ENCODE peak calls at places on chromosomes 2 and 18, in nine cellular contexts. One of them, this sample, is unnamed.

GRCh38 chr18:25533088-25533676 is 181.2 kb upstream of the ZNF521 start:
- DNase-seq in psoas muscle: no peak
- DNase-seq in OCI-LY7: peak
- DNase-seq in LNCaP clone FGC: no peak
- DNase-seq in kidney epithelial cell: no peak
- DNase-seq in NB4: no peak
- DNase-seq in AG04450: no peak
- DNase-seq in Karpas-422: no peak
- DNase-seq in NT2/D1: no peak
- DNase-seq in this sample: no peak

GRCh38 chr2:176997074-176997791 is 215.4 kb upstream of the HNRNPA3 start:
- DNase-seq in NB4: peak
- DNase-seq in OCI-LY7: no peak
- DNase-seq in AG04450: peak
- DNase-seq in psoas muscle: no peak
- DNase-seq in kidney epithelial cell: peak
- DNase-seq in LNCaP clone FGC: no peak
- DNase-seq in NT2/D1: no peak
- DNase-seq in Karpas-422: no peak
- DNase-seq in this sample: no peak

GRCh38 chr2:197846789-197847188 is 42.4 kb downstream of the PLCL1 start:
- DNase-seq in kidney epithelial cell: no peak
- DNase-seq in NT2/D1: no peak
- DNase-seq in NB4: no peak
- DNase-seq in LNCaP clone FGC: no peak
- DNase-seq in psoas muscle: no peak
- DNase-seq in Karpas-422: no peak
- DNase-seq in OCI-LY7: no peak
- DNase-seq in AG04450: peak
- DNase-seq in this sample: no peak

GRCh38 chr2:177429688-177430325 is 37.2 kb downstream of the AGPS start:
- DNase-seq in psoas muscle: no peak
- DNase-seq in OCI-LY7: no peak
- DNase-seq in NT2/D1: no peak
- DNase-seq in NB4: no peak
- DNase-seq in kidney epithelial cell: peak
- DNase-seq in Karpas-422: no peak
- DNase-seq in LNCaP clone FGC: no peak
- DNase-seq in AG04450: peak
- DNase-seq in this sample: no peak

GRCh38 chr2:159128191-159128590 is 158.3 kb downstream of the WDSUB1 start:
- DNase-seq in Karpas-422: no peak
- DNase-seq in AG04450: no peak
- DNase-seq in kidney epithelial cell: no peak
- DNase-seq in NB4: no peak
- DNase-seq in psoas muscle: no peak
- DNase-seq in NT2/D1: no peak
- DNase-seq in LNCaP clone FGC: no peak
- DNase-seq in OCI-LY7: no peak
- DNase-seq in this sample: no peak

GRCh38 chr2:207042155-207042554 is 102.8 kb downstream of the CPO start:
- DNase-seq in NB4: no peak
- DNase-seq in psoas muscle: no peak
- DNase-seq in OCI-LY7: no peak
- DNase-seq in LNCaP clone FGC: no peak
- DNase-seq in NT2/D1: no peak
- DNase-seq in Karpas-422: no peak
- DNase-seq in AG04450: peak
- DNase-seq in kidney epithelial cell: no peak
- DNase-seq in this sample: no peak

GRCh38 chr2:239326831-239327535 is 73.8 kb downstream of the HDAC4 start:
- DNase-seq in AG04450: no peak
- DNase-seq in Karpas-422: no peak
- DNase-seq in NB4: peak
- DNase-seq in kidney epithelial cell: peak
- DNase-seq in OCI-LY7: no peak
- DNase-seq in psoas muscle: peak
- DNase-seq in LNCaP clone FGC: no peak
- DNase-seq in NT2/D1: no peak
- DNase-seq in this sample: no peak

GRCh38 chr2:23669413-23670244 is 257.3 kb downstream of the ATAD2B start:
- DNase-seq in psoas muscle: peak
- DNase-seq in AG04450: no peak
- DNase-seq in NB4: no peak
- DNase-seq in LNCaP clone FGC: peak
- DNase-seq in Karpas-422: no peak
- DNase-seq in OCI-LY7: no peak
- DNase-seq in kidney epithelial cell: peak
- DNase-seq in NT2/D1: no peak
- DNase-seq in this sample: peak

GRCh38 chr2:226446406-226447001 is 353.1 kb downstream of the IRS1 start:
- DNase-seq in OCI-LY7: no peak
- DNase-seq in psoas muscle: no peak
- DNase-seq in NB4: no peak
- DNase-seq in AG04450: no peak
- DNase-seq in NT2/D1: no peak
- DNase-seq in kidney epithelial cell: no peak
- DNase-seq in Karpas-422: no peak
- DNase-seq in LNCaP clone FGC: no peak
- DNase-seq in this sample: no peak

DNA sequence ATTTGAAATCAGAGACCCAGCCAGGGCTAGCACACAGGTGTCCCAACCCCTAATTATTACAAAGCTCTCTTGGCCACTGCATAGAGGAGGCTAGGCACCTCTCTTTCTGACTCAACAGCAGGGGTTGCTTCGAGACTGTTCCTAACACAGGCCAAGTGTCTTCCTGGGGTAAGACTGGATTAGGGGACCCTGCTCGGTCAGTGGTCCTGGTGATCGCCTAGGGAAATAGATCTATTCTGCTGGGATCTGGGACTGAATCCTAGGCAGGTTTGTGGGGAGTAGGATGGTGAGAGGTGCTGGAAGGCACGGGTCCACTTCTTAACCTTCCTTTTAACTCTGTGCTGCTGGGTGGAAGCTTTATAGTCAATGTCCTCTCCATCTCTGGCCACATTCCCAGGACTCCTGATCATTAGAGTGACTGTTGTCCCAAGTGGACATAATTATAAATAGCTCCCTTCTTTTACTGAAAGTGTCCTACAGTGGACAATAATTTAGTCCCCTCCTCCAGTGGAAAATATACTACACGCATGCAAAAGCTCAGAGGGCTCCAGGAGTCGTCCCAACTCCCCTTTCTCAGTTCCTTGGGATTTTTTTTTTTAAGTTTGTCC is 1.4 kb upstream of the TRIB2 start:
- DNase-seq in psoas muscle: no peak
- DNase-seq in NT2/D1: no peak
- DNase-seq in OCI-LY7: no peak
- DNase-seq in Karpas-422: no peak
- DNase-seq in LNCaP clone FGC: no peak
- DNase-seq in AG04450: no peak
- DNase-seq in kidney epithelial cell: no peak
- DNase-seq in NB4: no peak
- DNase-seq in this sample: no peak
- H3K4me3 ChIP-seq in psoas muscle: peak
- H3K4me3 ChIP-seq in NT2/D1: peak
- H3K4me3 ChIP-seq in OCI-LY7: peak
- H3K4me3 ChIP-seq in Karpas-422: peak
- H3K4me3 ChIP-seq in LNCaP clone FGC: no peak
- H3K4me3 ChIP-seq in AG04450: peak
- H3K4me3 ChIP-seq in kidney epithelial cell: no peak
- H3K4me3 ChIP-seq in NB4: peak
- H3K4me3 ChIP-seq in this sample: peak

GRCh38 chr2:129678751-129679150 is 300.7 kb upstream of the RAB6C start:
- DNase-seq in psoas muscle: no peak
- DNase-seq in AG04450: no peak
- DNase-seq in LNCaP clone FGC: no peak
- DNase-seq in NB4: no peak
- DNase-seq in Karpas-422: no peak
- DNase-seq in kidney epithelial cell: no peak
- DNase-seq in NT2/D1: no peak
- DNase-seq in OCI-LY7: no peak
- DNase-seq in this sample: no peak

GRCh38 chr2:129673234-129673633 is 306.2 kb upstream of the RAB6C start:
- DNase-seq in OCI-LY7: no peak
- DNase-seq in kidney epithelial cell: no peak
- DNase-seq in NT2/D1: no peak
- DNase-seq in AG04450: no peak
- DNase-seq in NB4: no peak
- DNase-seq in LNCaP clone FGC: no peak
- DNase-seq in Karpas-422: no peak
- DNase-seq in psoas muscle: no peak
- DNase-seq in this sample: no peak

GRCh38 chr2:129673881-129674513 is 305.5 kb upstream of the RAB6C start:
- DNase-seq in AG04450: no peak
- DNase-seq in kidney epithelial cell: no peak
- DNase-seq in NB4: no peak
- DNase-seq in Karpas-422: peak
- DNase-seq in LNCaP clone FGC: no peak
- DNase-seq in NT2/D1: no peak
- DNase-seq in psoas muscle: no peak
- DNase-seq in OCI-LY7: no peak
- DNase-seq in this sample: no peak
- H3K4me3 ChIP-seq in AG04450: no peak
- H3K4me3 ChIP-seq in kidney epithelial cell: no peak
- H3K4me3 ChIP-seq in NB4: no peak
- H3K4me3 ChIP-seq in Karpas-422: no peak
- H3K4me3 ChIP-seq in LNCaP clone FGC: no peak
- H3K4me3 ChIP-seq in NT2/D1: no peak
- H3K4me3 ChIP-seq in psoas muscle: no peak
- H3K4me3 ChIP-seq in OCI-LY7: no peak
- H3K4me3 ChIP-seq in this sample: no peak

GRCh38 chr18:76346490-76347130 is 148.4 kb downstream of the ZNF516 start:
- DNase-seq in kidney epithelial cell: no peak
- DNase-seq in NB4: no peak
- DNase-seq in psoas muscle: no peak
- DNase-seq in OCI-LY7: no peak
- DNase-seq in Karpas-422: no peak
- DNase-seq in LNCaP clone FGC: no peak
- DNase-seq in NT2/D1: no peak
- DNase-seq in AG04450: no peak
- DNase-seq in this sample: no peak

GRCh38 chr18:76350134-76351025 is 144.7 kb downstream of the ZNF516 start:
- DNase-seq in AG04450: no peak
- DNase-seq in psoas muscle: no peak
- DNase-seq in kidney epithelial cell: no peak
- DNase-seq in NT2/D1: no peak
- DNase-seq in NB4: no peak
- DNase-seq in LNCaP clone FGC: no peak
- DNase-seq in OCI-LY7: no peak
- DNase-seq in Karpas-422: no peak
- DNase-seq in this sample: no peak

GRCh38 chr18:76348267-76349066 is 146.6 kb downstream of the ZNF516 start:
- DNase-seq in Karpas-422: no peak
- DNase-seq in NB4: no peak
- DNase-seq in psoas muscle: no peak
- DNase-seq in AG04450: no peak
- DNase-seq in NT2/D1: no peak
- DNase-seq in LNCaP clone FGC: peak
- DNase-seq in OCI-LY7: no peak
- DNase-seq in kidney epithelial cell: no peak
- DNase-seq in this sample: no peak

GRCh38 chr18:76347341-76347740 is 147.7 kb downstream of the ZNF516 start:
- DNase-seq in LNCaP clone FGC: no peak
- DNase-seq in psoas muscle: no peak
- DNase-seq in OCI-LY7: no peak
- DNase-seq in NB4: no peak
- DNase-seq in Karpas-422: no peak
- DNase-seq in AG04450: no peak
- DNase-seq in NT2/D1: no peak
- DNase-seq in kidney epithelial cell: no peak
- DNase-seq in this sample: no peak

GRCh38 chr18:76349067-76349715 is 145.9 kb downstream of the ZNF516 start:
- DNase-seq in Karpas-422: peak
- DNase-seq in OCI-LY7: peak
- DNase-seq in AG04450: no peak
- DNase-seq in LNCaP clone FGC: peak
- DNase-seq in psoas muscle: peak
- DNase-seq in NT2/D1: peak
- DNase-seq in NB4: peak
- DNase-seq in kidney epithelial cell: peak
- DNase-seq in this sample: no peak
- H3K4me3 ChIP-seq in Karpas-422: no peak
- H3K4me3 ChIP-seq in OCI-LY7: no peak
- H3K4me3 ChIP-seq in AG04450: no peak
- H3K4me3 ChIP-seq in LNCaP clone FGC: peak
- H3K4me3 ChIP-seq in psoas muscle: peak
- H3K4me3 ChIP-seq in NT2/D1: no peak
- H3K4me3 ChIP-seq in NB4: no peak
- H3K4me3 ChIP-seq in kidney epithelial cell: no peak
- H3K4me3 ChIP-seq in this sample: no peak

GRCh38 chr2:43556256-43556655 is 39.6 kb downstream of the THADA start:
- DNase-seq in OCI-LY7: no peak
- DNase-seq in kidney epithelial cell: no peak
- DNase-seq in Karpas-422: no peak
- DNase-seq in psoas muscle: no peak
- DNase-seq in AG04450: no peak
- DNase-seq in NB4: no peak
- DNase-seq in LNCaP clone FGC: no peak
- DNase-seq in NT2/D1: no peak
- DNase-seq in this sample: no peak

GRCh38 chr2:43559391-43560230 is 36.2 kb downstream of the THADA start:
- DNase-seq in OCI-LY7: no peak
- DNase-seq in NB4: no peak
- DNase-seq in kidney epithelial cell: no peak
- DNase-seq in AG04450: no peak
- DNase-seq in Karpas-422: no peak
- DNase-seq in psoas muscle: no peak
- DNase-seq in NT2/D1: no peak
- DNase-seq in LNCaP clone FGC: no peak
- DNase-seq in this sample: no peak

DNA sequence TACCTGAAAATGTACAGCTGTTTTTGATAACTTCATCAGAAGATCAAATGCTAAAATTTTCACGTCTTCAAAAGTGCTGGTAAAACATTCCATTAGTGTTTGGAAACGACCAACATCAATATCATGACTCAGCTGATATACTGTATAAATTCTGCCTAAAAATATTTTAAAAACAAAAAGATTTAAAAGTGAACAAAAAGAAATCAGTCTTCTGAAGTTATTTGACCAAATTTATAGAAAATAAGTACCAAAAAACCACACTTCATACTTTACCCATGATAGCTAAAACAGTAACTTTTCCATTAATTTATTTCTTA is 35.6 kb downstream of the THADA start:
- DNase-seq in psoas muscle: no peak
- DNase-seq in NT2/D1: no peak
- DNase-seq in Karpas-422: no peak
- DNase-seq in kidney epithelial cell: no peak
- DNase-seq in AG04450: no peak
- DNase-seq in LNCaP clone FGC: no peak
- DNase-seq in NB4: no peak
- DNase-seq in OCI-LY7: no peak
- DNase-seq in this sample: no peak
- H3K4me3 ChIP-seq in psoas muscle: no peak
- H3K4me3 ChIP-seq in NT2/D1: no peak
- H3K4me3 ChIP-seq in Karpas-422: no peak
- H3K4me3 ChIP-seq in kidney epithelial cell: no peak
- H3K4me3 ChIP-seq in AG04450: no peak
- H3K4me3 ChIP-seq in LNCaP clone FGC: no peak
- H3K4me3 ChIP-seq in NB4: no peak
- H3K4me3 ChIP-seq in OCI-LY7: no peak
- H3K4me3 ChIP-seq in this sample: no peak

GRCh38 chr18:47251289-47252120 is at the start of gene SKOR2:
- DNase-seq in AG04450: no peak
- DNase-seq in LNCaP clone FGC: no peak
- DNase-seq in NT2/D1: no peak
- DNase-seq in NB4: no peak
- DNase-seq in kidney epithelial cell: no peak
- DNase-seq in OCI-LY7: no peak
- DNase-seq in Karpas-422: no peak
- DNase-seq in psoas muscle: no peak
- DNase-seq in this sample: no peak
- H3K4me3 ChIP-seq in AG04450: no peak
- H3K4me3 ChIP-seq in LNCaP clone FGC: no peak
- H3K4me3 ChIP-seq in NT2/D1: peak
- H3K4me3 ChIP-seq in NB4: no peak
- H3K4me3 ChIP-seq in kidney epithelial cell: no peak
- H3K4me3 ChIP-seq in OCI-LY7: no peak
- H3K4me3 ChIP-seq in Karpas-422: no peak
- H3K4me3 ChIP-seq in psoas muscle: peak
- H3K4me3 ChIP-seq in this sample: no peak